ENCODE peak calls at places on chromosomes 7 and 10, in eight cellular contexts. U is heart left ventricle; O is heart right ventricle; D is transverse colon; T is CD8-positive, alpha-beta T cell; M is hepatocyte; P is A549; F is lower lobe of right lung. C is an unnamed sample. For H3K4me1, the result is how much of the 10 kb centered on the place peaks cover.

GRCh38 chr7:107559864-107560263 is 3.9 kb downstream of the COG5 start:
- DNase-seq in P (no peak), M (no peak), U (no peak), T (no peak), F (no peak), O (no peak), D (no peak), C (no peak)

GRCh38 chr7:77538186-77538907 is 1.3 kb downstream of the PTPN12 start:
- DNase-seq in P (peak), U (peak), O (peak), M (peak), T (no peak), F (peak), D (peak), C (peak)

GRCh38 chr7:156929789-156930539 is 19.5 kb upstream of the NOM1 start:
- DNase-seq in O (no peak), P (no peak), T (no peak), M (no peak), F (no peak), D (no peak), U (no peak), C (no peak)

GRCh38 chr7:25832926-25833325 is 319.1 kb upstream of the NFE2L3 start:
- DNase-seq in O (no peak), F (no peak), T (no peak), D (no peak), U (no peak), M (no peak), P (no peak), C (no peak)

GRCh38 chr10:32210306-32211045 is 136.5 kb downstream of the EPC1 start:
- DNase-seq in T (no peak), O (no peak), P (peak), M (peak), D (peak), U (no peak), F (no peak), C (peak)

GRCh38 chr10:69861251-69862240 is 59.8 kb downstream of the COL13A1 start:
- DNase-seq in D (no peak), U (no peak), O (no peak), P (peak), T (no peak), F (no peak), M (peak), C (no peak)

GRCh38 chr10:98790817-98791216 is 344.1 kb upstream of the HPS1 start:
- DNase-seq in D (no peak), M (peak), P (no peak), T (no peak), O (no peak), F (no peak), U (no peak), C (no peak)

GRCh38 chr10:47036771-47037170 is 125.5 kb downstream of the PTPN20 start:
- DNase-seq in O (no peak), U (peak), D (no peak), F (no peak), T (no peak), P (no peak), M (no peak), C (no peak)

GRCh38 chr7:121039994-121040393 is 51.5 kb downstream of the CPED1 start:
- DNase-seq in D (no peak), P (no peak), T (no peak), O (no peak), U (no peak), M (no peak), F (no peak), C (no peak)

GRCh38 chr7:152761116-152761748 is 1.7 kb downstream of the ACTR3B start:
- DNase-seq in T (no peak), O (no peak), M (no peak), U (no peak), D (no peak), P (no peak), F (no peak), C (no peak)

GRCh38 chr10:90857635-90858488 is at the start of gene HTR7:
- DNase-seq in M (peak), F (peak), O (peak), P (peak), D (peak), T (peak), U (peak), C (peak)

GRCh38 chr7:93883078-93883916 is 7.3 kb downstream of the TFPI2 start:
- DNase-seq in U (no peak), D (no peak), F (no peak), T (no peak), M (no peak), P (no peak), O (no peak), C (no peak)

GRCh38 chr7:21192662-21193061 is 235.2 kb upstream of the SP4 start:
- DNase-seq in F (no peak), T (no peak), P (no peak), D (no peak), M (no peak), U (no peak), O (no peak), C (peak)

GRCh38 chr7:23662124-23662982 is 17.6 kb upstream of the FAM221A start:
- DNase-seq in D (no peak), U (no peak), P (no peak), O (no peak), T (no peak), F (no peak), M (no peak), C (peak)

GRCh38 chr10:34295142-34295548 is 520.0 kb downstream of the PARD3 start:
- DNase-seq in M (no peak), T (no peak), O (no peak), U (no peak), P (no peak), F (no peak), D (no peak), C (peak)

GRCh38 chr10:88890681-88891371 is 10.8 kb downstream of the STAMBPL1 start:
- DNase-seq in U (no peak), O (no peak), D (no peak), P (no peak), T (no peak), M (no peak), F (no peak), C (no peak)

GRCh38 chr7:91137447-91137846 is 126.8 kb upstream of the FZD1 start:
- DNase-seq in U (no peak), O (no peak), P (no peak), D (no peak), F (no peak), M (no peak), T (no peak), C (peak)

GRCh38 chr10:48910557-48910956 is 29.1 kb downstream of the LRRC18 start:
- DNase-seq in O (no peak), T (no peak), M (no peak), P (no peak), U (no peak), D (no peak), F (no peak), C (no peak)

GRCh38 chr10:92470026-92470425 is 103.9 kb downstream of the IDE start:
- DNase-seq in M (no peak), F (no peak), T (no peak), U (no peak), O (no peak), P (no peak), D (no peak), C (no peak)

GRCh38 chr10:92463582-92463981 is 110.3 kb downstream of the IDE start:
- DNase-seq in T (no peak), D (no peak), M (no peak), F (no peak), U (no peak), P (no peak), O (no peak), C (no peak)

DNA sequence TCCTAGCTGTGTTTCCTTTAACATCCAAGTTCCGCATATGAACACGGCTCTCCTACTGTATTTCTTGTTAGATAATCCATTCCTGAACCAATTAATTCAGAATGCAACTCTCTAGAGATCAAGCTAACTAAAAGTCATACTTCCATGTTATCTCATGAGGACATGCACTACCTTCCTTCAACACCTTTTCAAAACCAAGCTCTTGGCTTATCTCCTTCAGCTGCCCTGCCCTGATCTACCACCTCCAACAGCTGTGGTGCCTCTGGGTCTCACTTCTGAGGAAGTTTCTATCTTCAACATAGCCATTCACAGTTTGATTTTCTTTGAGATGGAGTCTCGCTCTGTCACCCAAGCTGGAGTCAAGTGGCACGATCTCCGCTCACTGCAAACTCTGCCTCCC is 109.5 kb downstream of the IDE start:
- DNase-seq in O (no peak), T (no peak), F (no peak), P (no peak), U (no peak), D (no peak), M (no peak), C (no peak)
- H3K4me1 ChIP-seq in O (under half), T (under half), F (under half), P (under half), U (under half), D (under half), M (under half), C (under half)

DNA sequence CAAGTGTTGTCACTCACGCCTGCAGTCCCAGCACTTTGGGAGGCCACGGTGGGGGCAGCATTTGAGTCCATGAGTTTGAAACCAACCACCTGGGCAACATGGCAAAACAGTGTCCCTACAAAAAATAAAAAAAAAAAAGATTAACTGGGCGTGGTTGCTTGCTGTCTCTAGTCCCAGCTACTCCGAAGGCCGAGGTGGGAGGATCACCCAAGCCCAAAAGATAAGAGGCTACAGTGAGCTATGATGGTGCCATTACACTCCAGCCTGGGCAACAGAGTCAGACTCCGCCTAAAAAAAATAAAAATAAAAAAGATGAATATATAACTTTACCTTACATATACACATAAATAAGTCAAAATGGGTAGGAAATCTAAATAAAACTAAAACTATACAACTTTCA is 2.5 kb upstream of the LMOD2 start:
- DNase-seq in T (no peak), P (no peak), M (no peak), D (no peak), U (no peak), O (no peak), F (no peak), C (no peak)
- H3K27ac ChIP-seq in T (no peak), P (no peak), M (no peak), D (no peak), U (no peak), O (no peak), F (no peak), C (no peak)

GRCh38 chr7:42702647-42703046 is 209.2 kb downstream of the C7orf25 start:
- DNase-seq in D (no peak), P (no peak), M (no peak), U (no peak), F (no peak), T (no peak), O (no peak), C (no peak)

GRCh38 chr7:42704710-42705109 is 207.2 kb downstream of the C7orf25 start:
- DNase-seq in U (no peak), M (no peak), T (no peak), F (no peak), D (no peak), O (no peak), P (no peak), C (no peak)

GRCh38 chr7:42694894-42695553 is 216.8 kb downstream of the C7orf25 start:
- DNase-seq in M (peak), D (no peak), F (no peak), T (no peak), O (no peak), P (no peak), U (no peak), C (no peak)

GRCh38 chr7:42700376-42701327 is 211.2 kb downstream of the C7orf25 start:
- DNase-seq in T (no peak), D (no peak), U (no peak), F (no peak), M (no peak), O (no peak), P (no peak), C (peak)

GRCh38 chr7:42699415-42700178 is 212.3 kb downstream of the C7orf25 start:
- DNase-seq in P (no peak), T (no peak), U (no peak), F (no peak), D (no peak), M (no peak), O (no peak), C (no peak)
- H3K4me1 ChIP-seq in P (under half), T (under half), U (under half), F (under half), D (under half), M (under half), O (under half), C (under half)

GRCh38 chr10:104334965-104335650 is 3.2 kb downstream of the ITPRIP start:
- DNase-seq in P (no peak), F (no peak), M (no peak), T (no peak), U (no peak), D (no peak), O (no peak), C (no peak)
- H3K27ac ChIP-seq in P (no peak), F (peak), M (no peak), T (no peak), U (peak), D (peak), O (peak), C (no peak)

GRCh38 chr7:36207451-36208291 is 54.6 kb downstream of the EEPD1 start:
- DNase-seq in O (peak), P (peak), D (peak), F (peak), U (peak), T (no peak), M (peak), C (peak)
- H3K4me1 ChIP-seq in O (under half), P (half or more), D (half or more), F (under half), U (half or more), T (under half), M (under half), C (under half)

DNA sequence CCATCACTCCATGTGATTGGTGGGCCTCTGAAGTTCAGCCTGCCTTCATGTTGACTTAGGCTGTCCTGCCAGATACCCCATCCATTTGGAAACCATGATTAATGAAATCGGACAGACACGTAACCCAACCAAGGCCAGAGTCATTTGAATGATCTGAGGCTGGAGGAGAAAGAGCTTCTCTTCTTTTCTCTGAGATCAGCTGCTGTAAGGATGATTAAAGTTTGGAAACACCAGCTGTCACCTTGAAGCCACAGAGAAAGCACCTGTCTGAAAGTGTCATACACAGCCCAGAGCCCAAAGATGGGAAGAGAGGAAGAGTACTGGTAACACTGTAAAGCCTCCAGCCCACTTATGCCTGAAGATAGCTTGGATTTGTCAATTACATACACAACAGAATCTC is 22.9 kb downstream of the NEBL start:
- DNase-seq in U (no peak), D (no peak), M (no peak), P (no peak), O (no peak), T (no peak), F (no peak), C (no peak)
- H3K27ac ChIP-seq in U (peak), D (no peak), M (no peak), P (no peak), O (no peak), T (no peak), F (no peak), C (no peak)

GRCh38 chr7:43592321-43592720 is 9.4 kb downstream of the STK17A start:
- DNase-seq in T (no peak), M (no peak), O (no peak), P (no peak), D (no peak), F (no peak), U (no peak), C (no peak)
- H3K4me1 ChIP-seq in T (half or more), M (under half), O (under half), P (half or more), D (half or more), F (under half), U (under half), C (under half)

GRCh38 chr10:106320078-106320477 is 844.4 kb downstream of the SORCS1 start:
- DNase-seq in M (no peak), O (no peak), P (no peak), T (no peak), F (no peak), U (no peak), D (no peak), C (no peak)
- H3K27ac ChIP-seq in M (no peak), O (no peak), P (no peak), T (no peak), F (no peak), U (no peak), D (no peak), C (no peak)

DNA sequence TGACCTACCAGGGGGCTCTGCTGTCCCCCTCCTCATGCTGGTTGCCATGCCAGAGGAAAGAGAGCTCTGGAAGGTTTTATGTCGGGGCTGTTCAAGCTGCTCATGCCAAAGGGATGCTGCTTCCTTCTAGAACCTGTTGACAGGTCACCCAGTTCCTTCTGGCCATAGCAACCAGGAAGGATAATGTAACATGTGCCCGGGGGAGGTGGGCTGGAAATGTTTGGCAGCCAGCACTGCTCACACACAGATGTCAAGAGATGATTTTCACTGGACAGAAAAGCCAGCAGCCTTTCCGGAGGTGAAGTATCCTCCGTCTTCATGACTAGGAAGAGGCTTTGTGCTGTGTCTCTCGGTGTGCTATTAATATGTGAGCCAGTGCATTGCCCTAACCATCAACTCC is 130.2 kb downstream of the DPP6 start:
- DNase-seq in T (no peak), U (no peak), F (no peak), M (no peak), O (no peak), P (no peak), D (no peak), C (no peak)
- H3K4me1 ChIP-seq in T (under half), U (under half), F (under half), M (under half), O (under half), P (under half), D (under half), C (under half)

DNA sequence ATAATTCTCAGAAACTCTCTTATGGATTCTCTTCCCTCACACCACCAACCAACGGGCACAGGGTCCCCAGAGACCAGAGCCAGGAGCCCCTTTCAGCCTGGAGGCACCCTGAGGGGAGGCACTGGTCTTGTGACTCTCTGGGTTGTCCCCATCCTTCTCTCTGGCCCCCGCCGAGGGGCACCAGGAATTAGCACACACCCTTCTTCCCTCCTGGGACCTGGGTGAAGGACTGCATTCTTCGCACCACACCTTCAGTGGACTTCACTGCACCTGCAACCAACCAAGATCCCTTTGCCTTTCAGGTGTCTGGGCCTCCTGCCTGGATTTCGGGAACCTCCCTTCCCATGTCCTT is 22.1 kb downstream of the PLAC9 start:
- DNase-seq in F (no peak), U (no peak), P (no peak), O (no peak), M (no peak), T (no peak), D (no peak), C (no peak)
- H3K27ac ChIP-seq in F (peak), U (no peak), P (no peak), O (no peak), M (peak), T (no peak), D (peak), C (no peak)

C was measured in body of pancreas.